ENCODE peak calls at places on chromosomes 2 and 18, in five cellular contexts. One of them, this sample, is unnamed.

GRCh38 chr2:191114403-191114886 is 36.3 kb downstream of the STAT4 start:
- DNase-seq in fibroblast of lung: no peak
- DNase-seq in HCT116: no peak
- DNase-seq in A549: peak
- DNase-seq in GM23338: no peak
- DNase-seq in this sample: no peak

GRCh38 chr2:229231469-229231868 is 39.6 kb downstream of the PID1 start:
- DNase-seq in A549: no peak
- DNase-seq in GM23338: no peak
- DNase-seq in HCT116: no peak
- DNase-seq in fibroblast of lung: no peak
- DNase-seq in this sample: no peak

GRCh38 chr2:220064282-220065042 is 437.0 kb downstream of the SLC4A3 start:
- DNase-seq in fibroblast of lung: no peak
- DNase-seq in A549: peak
- DNase-seq in GM23338: no peak
- DNase-seq in HCT116: no peak
- DNase-seq in this sample: no peak

GRCh38 chr2:232330068-232330999 is 48.2 kb upstream of the ALPP start:
- DNase-seq in HCT116: no peak
- DNase-seq in GM23338: peak
- DNase-seq in A549: no peak
- DNase-seq in fibroblast of lung: no peak
- DNase-seq in this sample: no peak

GRCh38 chr2:149622343-149622742 is 34.8 kb upstream of the MMADHC start:
- DNase-seq in fibroblast of lung: no peak
- DNase-seq in A549: no peak
- DNase-seq in HCT116: no peak
- DNase-seq in GM23338: no peak
- DNase-seq in this sample: no peak

GRCh38 chr2:113757059-113757657 is 716 bp upstream of the SLC35F5 start:
- DNase-seq in fibroblast of lung: no peak
- DNase-seq in HCT116: no peak
- DNase-seq in GM23338: peak
- DNase-seq in A549: no peak
- DNase-seq in this sample: no peak

GRCh38 chr2:209431701-209432100 is 7.9 kb downstream of the MAP2 start:
- DNase-seq in A549: no peak
- DNase-seq in fibroblast of lung: peak
- DNase-seq in HCT116: no peak
- DNase-seq in GM23338: no peak
- DNase-seq in this sample: peak

GRCh38 chr2:28506112-28506511 is 10.3 kb downstream of the PLB1 start:
- DNase-seq in A549: no peak
- DNase-seq in HCT116: no peak
- DNase-seq in fibroblast of lung: peak
- DNase-seq in GM23338: no peak
- DNase-seq in this sample: no peak

GRCh38 chr2:68330691-68331090 is 10.9 kb upstream of the CNRIP1 start:
- DNase-seq in fibroblast of lung: peak
- DNase-seq in GM23338: no peak
- DNase-seq in HCT116: no peak
- DNase-seq in A549: no peak
- DNase-seq in this sample: no peak

GRCh38 chr2:62768615-62769014 is 63.1 kb downstream of the EHBP1 start:
- DNase-seq in A549: no peak
- DNase-seq in HCT116: no peak
- DNase-seq in fibroblast of lung: peak
- DNase-seq in GM23338: no peak
- DNase-seq in this sample: no peak

GRCh38 chr2:69518836-69519235 is 81.6 kb upstream of the NFU1 start:
- DNase-seq in HCT116: no peak
- DNase-seq in A549: no peak
- DNase-seq in fibroblast of lung: no peak
- DNase-seq in GM23338: peak
- DNase-seq in this sample: peak

GRCh38 chr2:109352898-109353689 is 224.1 kb downstream of the SH3RF3 start:
- DNase-seq in HCT116: no peak
- DNase-seq in fibroblast of lung: no peak
- DNase-seq in GM23338: no peak
- DNase-seq in A549: no peak
- DNase-seq in this sample: no peak

GRCh38 chr2:167140767-167141166 is 252.5 kb downstream of the XIRP2 start:
- DNase-seq in HCT116: peak
- DNase-seq in A549: peak
- DNase-seq in fibroblast of lung: peak
- DNase-seq in GM23338: no peak
- DNase-seq in this sample: peak

GRCh38 chr2:222878877-222879601 is 18.2 kb downstream of the ACSL3 start:
- DNase-seq in GM23338: no peak
- DNase-seq in HCT116: peak
- DNase-seq in fibroblast of lung: peak
- DNase-seq in A549: peak
- DNase-seq in this sample: peak

GRCh38 chr2:63716146-63716545 is 125.5 kb upstream of the UGP2 start:
- DNase-seq in A549: no peak
- DNase-seq in fibroblast of lung: no peak
- DNase-seq in HCT116: no peak
- DNase-seq in GM23338: no peak
- DNase-seq in this sample: no peak

GRCh38 chr2:112185131-112185530 is 46.9 kb downstream of the FBLN7 start:
- DNase-seq in fibroblast of lung: no peak
- DNase-seq in GM23338: no peak
- DNase-seq in A549: no peak
- DNase-seq in HCT116: no peak
- DNase-seq in this sample: no peak

GRCh38 chr18:26804474-26804873 is 61.0 kb downstream of the AQP4 start:
- DNase-seq in fibroblast of lung: no peak
- DNase-seq in HCT116: no peak
- DNase-seq in GM23338: peak
- DNase-seq in A549: peak
- DNase-seq in this sample: no peak

GRCh38 chr18:31723998-31724711 is 36.5 kb downstream of the SLC25A52 start:
- DNase-seq in fibroblast of lung: peak
- DNase-seq in A549: no peak
- DNase-seq in GM23338: no peak
- DNase-seq in HCT116: no peak
- DNase-seq in this sample: no peak

GRCh38 chr2:3288455-3289163 is 89.0 kb downstream of the EIPR1 start:
- DNase-seq in HCT116: no peak
- DNase-seq in GM23338: no peak
- DNase-seq in fibroblast of lung: no peak
- DNase-seq in A549: no peak
- DNase-seq in this sample: no peak

GRCh38 chr2:7450188-7451156 is 533.3 kb downstream of the RNF144A start:
- DNase-seq in A549: no peak
- DNase-seq in GM23338: no peak
- DNase-seq in fibroblast of lung: no peak
- DNase-seq in HCT116: no peak
- DNase-seq in this sample: no peak

GRCh38 chr18:26655010-26655613 is 106.8 kb upstream of the KCTD1 start:
- DNase-seq in HCT116: no peak
- DNase-seq in fibroblast of lung: peak
- DNase-seq in A549: peak
- DNase-seq in GM23338: no peak
- DNase-seq in this sample: no peak

GRCh38 chr2:26732446-26732845 is 31.6 kb upstream of the SLC35F6 start:
- DNase-seq in HCT116: no peak
- DNase-seq in A549: no peak
- DNase-seq in fibroblast of lung: no peak
- DNase-seq in GM23338: no peak
- DNase-seq in this sample: no peak

GRCh38 chr2:9984217-9984739 is 32.8 kb downstream of the GRHL1 start:
- DNase-seq in GM23338: peak
- DNase-seq in fibroblast of lung: peak
- DNase-seq in HCT116: peak
- DNase-seq in A549: peak
- DNase-seq in this sample: no peak

GRCh38 chr2:217812170-217812569 is 190.6 kb downstream of the TNS1 start:
- DNase-seq in fibroblast of lung: no peak
- DNase-seq in HCT116: no peak
- DNase-seq in GM23338: no peak
- DNase-seq in A549: no peak
- DNase-seq in this sample: no peak

GRCh38 chr2:208222351-208222750 is 32.5 kb downstream of the IDH1 start:
- DNase-seq in A549: no peak
- DNase-seq in fibroblast of lung: peak
- DNase-seq in HCT116: no peak
- DNase-seq in GM23338: no peak
- DNase-seq in this sample: peak

GRCh38 chr2:119549236-119549635 is 5.0 kb downstream of the CFAP221 start:
- DNase-seq in GM23338: no peak
- DNase-seq in fibroblast of lung: peak
- DNase-seq in HCT116: no peak
- DNase-seq in A549: no peak
- DNase-seq in this sample: no peak

GRCh38 chr2:236365258-236366048 is 101.2 kb upstream of the ASB18 start:
- DNase-seq in fibroblast of lung: no peak
- DNase-seq in GM23338: no peak
- DNase-seq in HCT116: no peak
- DNase-seq in A549: no peak
- DNase-seq in this sample: no peak

GRCh38 chr2:26989156-26989555 is 18.7 kb downstream of the MAPRE3 start:
- DNase-seq in A549: no peak
- DNase-seq in HCT116: no peak
- DNase-seq in GM23338: no peak
- DNase-seq in fibroblast of lung: peak
- DNase-seq in this sample: no peak

GRCh38 chr2:161625996-161626395 is 1.8 kb downstream of the SLC4A10 start:
- DNase-seq in HCT116: no peak
- DNase-seq in fibroblast of lung: no peak
- DNase-seq in A549: no peak
- DNase-seq in GM23338: peak
- DNase-seq in this sample: no peak

DNA sequence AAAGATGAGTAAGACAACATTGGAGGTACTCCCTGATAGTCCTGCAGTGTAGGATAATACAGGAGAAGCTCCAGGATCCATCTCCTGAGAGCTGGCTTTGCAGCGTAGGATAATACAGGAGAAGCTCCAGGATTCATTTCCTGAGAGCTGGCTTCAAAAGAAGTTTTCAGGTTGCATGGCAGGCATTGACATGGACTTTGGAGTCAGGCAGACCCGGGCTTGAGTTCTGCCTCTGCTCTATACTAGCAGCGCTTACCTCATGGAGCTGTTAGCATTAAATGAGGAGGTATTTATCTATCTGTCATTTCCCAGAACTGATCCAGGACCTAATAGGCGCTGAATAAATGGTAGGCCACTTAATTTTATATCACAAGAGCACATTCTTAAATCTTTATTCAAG is 97.8 kb downstream of the FMNL2 start:
- DNase-seq in A549: no peak
- DNase-seq in GM23338: no peak
- DNase-seq in HCT116: no peak
- DNase-seq in fibroblast of lung: no peak
- DNase-seq in this sample: no peak
- H3K27ac ChIP-seq in A549: peak
- H3K27ac ChIP-seq in GM23338: no peak
- H3K27ac ChIP-seq in HCT116: no peak
- H3K27ac ChIP-seq in fibroblast of lung: no peak
- H3K27ac ChIP-seq in this sample: peak

GRCh38 chr2:42953216-42953615 is 160.8 kb upstream of the HAAO start:
- DNase-seq in GM23338: no peak
- DNase-seq in A549: no peak
- DNase-seq in fibroblast of lung: no peak
- DNase-seq in HCT116: no peak
- DNase-seq in this sample: no peak
- H3K27ac ChIP-seq in GM23338: no peak
- H3K27ac ChIP-seq in A549: no peak
- H3K27ac ChIP-seq in fibroblast of lung: no peak
- H3K27ac ChIP-seq in HCT116: no peak
- H3K27ac ChIP-seq in this sample: no peak

GRCh38 chr18:59951591-59951990 is 51.8 kb downstream of the PMAIP1 start:
- DNase-seq in fibroblast of lung: peak
- DNase-seq in GM23338: no peak
- DNase-seq in A549: no peak
- DNase-seq in HCT116: peak
- DNase-seq in this sample: no peak
- H3K27ac ChIP-seq in fibroblast of lung: no peak
- H3K27ac ChIP-seq in GM23338: no peak
- H3K27ac ChIP-seq in A549: no peak
- H3K27ac ChIP-seq in HCT116: peak
- H3K27ac ChIP-seq in this sample: peak

DNA sequence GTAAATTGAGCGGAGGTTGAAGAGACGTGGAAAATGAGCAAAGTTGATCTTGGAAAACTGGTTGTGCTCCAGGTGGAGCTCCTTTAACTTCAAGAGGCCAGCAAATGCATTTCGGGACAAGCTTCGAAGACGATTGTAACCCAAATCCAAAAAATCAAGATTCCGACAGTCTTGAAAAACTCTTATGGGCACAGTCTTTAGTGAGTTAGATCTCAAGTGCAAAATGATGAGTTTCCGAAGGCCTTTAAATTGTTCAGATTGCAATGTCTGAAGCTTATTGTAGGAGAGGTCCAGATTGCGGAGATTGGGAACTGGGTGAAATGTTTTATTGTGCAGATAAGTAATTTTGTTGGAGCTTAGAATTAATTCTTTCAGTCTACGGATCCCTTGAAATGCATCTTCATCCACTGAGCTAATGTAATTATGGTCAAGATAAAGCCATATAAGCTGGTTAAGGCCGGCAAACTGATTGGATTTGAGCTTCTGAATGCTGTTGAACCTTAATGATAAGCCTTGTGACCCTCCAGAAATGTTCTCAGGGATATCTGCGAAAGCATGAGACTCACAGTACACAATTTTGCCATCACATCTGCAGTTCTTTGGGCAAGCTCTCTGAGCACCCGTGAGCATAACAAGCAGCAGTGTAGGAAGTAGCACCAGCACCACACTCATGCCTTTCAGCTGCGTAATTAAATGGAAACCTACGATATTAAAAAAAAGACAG is 2.9 kb downstream of the LRRTM4 start:
- DNase-seq in GM23338: no peak
- DNase-seq in fibroblast of lung: no peak
- DNase-seq in HCT116: no peak
- DNase-seq in A549: no peak
- DNase-seq in this sample: no peak
- H3K27ac ChIP-seq in GM23338: peak
- H3K27ac ChIP-seq in fibroblast of lung: no peak
- H3K27ac ChIP-seq in HCT116: no peak
- H3K27ac ChIP-seq in A549: no peak
- H3K27ac ChIP-seq in this sample: no peak

This sample was measured in epithelial cell of prostate.